ENCODE peak calls at places on chromosomes 3 and 15, in ten cellular contexts. S is right cardiac atrium; W is uterus; T is CD4-positive, alpha-beta memory T cell; Q is Peyer's patch; J is heart left ventricle; R is OCI-LY7; A is tibial artery; V is neuronal stem cell; L is ovary. K is an unnamed sample.

GRCh38 chr3:34783881-34784280 is 855.4 kb upstream of the ARPP21 start:
- DNase-seq in S (no peak), W (no peak), T (no peak), Q (no peak), J (no peak), R (no peak), A (no peak), V (no peak), L (no peak), K (no peak)

GRCh38 chr3:40073310-40074007 is 236.0 kb upstream of the EIF1B start:
- DNase-seq in S (no peak), W (no peak), T (no peak), Q (no peak), J (no peak), R (no peak), A (no peak), V (no peak), L (no peak), K (no peak)

GRCh38 chr3:71341721-71342120 is 241.8 kb downstream of the FOXP1 start:
- DNase-seq in S (no peak), W (no peak), T (no peak), Q (no peak), J (no peak), R (no peak), A (no peak), V (no peak), L (no peak), K (no peak)

GRCh38 chr15:40235201-40235890 is 3.5 kb upstream of the PAK6 start:
- DNase-seq in S (no peak), W (no peak), T (no peak), Q (peak; percentile 41), J (no peak), R (peak; percentile 14), A (no peak), V (no peak), L (no peak), K (no peak)

GRCh38 chr3:186002884-186003472 is 65.2 kb upstream of the TRA2B start:
- DNase-seq in S (no peak), W (no peak), T (no peak), Q (no peak), J (no peak), R (peak; percentile 29), A (no peak), V (no peak), L (no peak), K (no peak)

GRCh38 chr3:181581651-181582050 is 130.1 kb upstream of the SOX2 start:
- DNase-seq in S (no peak), W (no peak), T (no peak), Q (no peak), J (no peak), R (no peak), A (no peak), V (no peak), L (no peak), K (no peak)

GRCh38 chr3:37506968-37507535 is 332.7 kb upstream of the LRRFIP2 start:
- DNase-seq in S (no peak), W (no peak), T (no peak), Q (no peak), J (no peak), R (no peak), A (no peak), V (no peak), L (no peak), K (no peak)

GRCh38 chr3:17257269-17257668 is 372.5 kb downstream of the PLCL2 start:
- DNase-seq in S (no peak), W (no peak), T (no peak), Q (no peak), J (no peak), R (no peak), A (no peak), V (no peak), L (no peak), K (no peak)

GRCh38 chr3:37671000-37671483 is 190.6 kb upstream of the CTDSPL start:
- DNase-seq in S (peak; percentile 51), W (no peak), T (no peak), Q (no peak), J (no peak), R (no peak), A (no peak), V (no peak), L (no peak), K (no peak)

GRCh38 chr15:64979252-64979710 is 10.4 kb downstream of the SPG21 start:
- DNase-seq in S (no peak), W (no peak), T (no peak), Q (no peak), J (no peak), R (no peak), A (no peak), V (no peak), L (no peak), K (no peak)

GRCh38 chr3:48155122-48155521 is 33.1 kb downstream of the CDC25A start:
- DNase-seq in S (no peak), W (no peak), T (no peak), Q (no peak), J (no peak), R (peak; percentile 28), A (no peak), V (no peak), L (no peak), K (no peak)

GRCh38 chr15:37100109-37100873 is at the start of gene MEIS2:
- DNase-seq in S (peak; percentile 98), W (peak; percentile 98), T (peak; percentile 32), Q (peak; percentile 40), J (peak; percentile 95), R (peak; percentile 89), A (peak; percentile 92), V (peak; percentile 83), L (peak; percentile 95), K (peak; percentile 92)

GRCh38 chr3:58799271-58799670 is 132.7 kb upstream of the FAM3D start:
- DNase-seq in S (no peak), W (no peak), T (no peak), Q (no peak), J (no peak), R (no peak), A (no peak), V (no peak), L (no peak), K (no peak)

GRCh38 chr3:16869606-16870005 is 15.1 kb upstream of the PLCL2 start:
- DNase-seq in S (no peak), W (no peak), T (no peak), Q (no peak), J (no peak), R (no peak), A (no peak), V (no peak), L (no peak), K (no peak)

GRCh38 chr3:155282416-155283091 is 10.9 kb downstream of the STRIT1 start:
- DNase-seq in S (no peak), W (no peak), T (no peak), Q (no peak), J (no peak), R (no peak), A (no peak), V (no peak), L (no peak), K (no peak)

GRCh38 chr3:146256851-146257486 is 6.1 kb upstream of the PLSCR4 start:
- DNase-seq in S (no peak), W (no peak), T (no peak), Q (no peak), J (no peak), R (no peak), A (no peak), V (no peak), L (no peak), K (no peak)

GRCh38 chr15:84818221-84819131 is 1.3 kb downstream of the ALPK3 start:
- DNase-seq in S (no peak), W (no peak), T (peak; percentile 19), Q (no peak), J (peak; percentile 62), R (peak; percentile 11), A (peak; percentile 70), V (peak; percentile 31), L (no peak), K (no peak)
- H3K27ac ChIP-seq in S (peak overlapping the region; percentile 95), W (peak overlapping the region; percentile 48), T (no peak overlapping the region), Q (no peak overlapping the region), J (peak overlapping the region; percentile 97), R (no peak overlapping the region), A (peak overlapping the region; percentile 99), V (no peak overlapping the region), L (no peak overlapping the region), K (peak overlapping the region; percentile 63)

DNA sequence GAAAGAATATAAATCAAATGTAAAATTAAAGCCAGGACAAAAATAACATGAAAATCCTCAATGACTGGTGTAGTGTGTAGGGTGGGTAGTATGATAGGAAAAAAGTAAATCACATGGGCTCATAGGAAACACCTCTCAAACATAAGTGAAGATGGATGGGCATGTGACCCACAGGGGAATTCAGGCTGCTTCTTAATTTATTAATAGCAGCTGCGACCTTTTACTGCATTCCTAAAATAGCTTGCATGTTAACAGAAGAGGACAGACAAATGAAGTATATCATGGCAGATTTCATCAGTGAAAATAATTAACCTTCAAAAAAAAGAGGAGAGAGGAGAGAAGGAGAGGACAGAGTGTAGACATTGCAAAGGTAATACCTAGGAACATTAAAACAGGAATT is 132.8 kb downstream of the KCNMB2 start:
- DNase-seq in S (no peak), W (no peak), T (no peak), Q (no peak), J (no peak), R (no peak), A (no peak), V (no peak), L (no peak), K (no peak)
- H3K9me3 ChIP-seq in S (no peaks in the 10 kb centered on the region), W (no peaks in the 10 kb centered on the region), T (no peaks in the 10 kb centered on the region), Q (no peaks in the 10 kb centered on the region), J (no peaks in the 10 kb centered on the region), R (no peaks in the 10 kb centered on the region), A (no peaks in the 10 kb centered on the region), V (no peaks in the 10 kb centered on the region), L (no peaks in the 10 kb centered on the region), K (no peaks in the 10 kb centered on the region)

DNA sequence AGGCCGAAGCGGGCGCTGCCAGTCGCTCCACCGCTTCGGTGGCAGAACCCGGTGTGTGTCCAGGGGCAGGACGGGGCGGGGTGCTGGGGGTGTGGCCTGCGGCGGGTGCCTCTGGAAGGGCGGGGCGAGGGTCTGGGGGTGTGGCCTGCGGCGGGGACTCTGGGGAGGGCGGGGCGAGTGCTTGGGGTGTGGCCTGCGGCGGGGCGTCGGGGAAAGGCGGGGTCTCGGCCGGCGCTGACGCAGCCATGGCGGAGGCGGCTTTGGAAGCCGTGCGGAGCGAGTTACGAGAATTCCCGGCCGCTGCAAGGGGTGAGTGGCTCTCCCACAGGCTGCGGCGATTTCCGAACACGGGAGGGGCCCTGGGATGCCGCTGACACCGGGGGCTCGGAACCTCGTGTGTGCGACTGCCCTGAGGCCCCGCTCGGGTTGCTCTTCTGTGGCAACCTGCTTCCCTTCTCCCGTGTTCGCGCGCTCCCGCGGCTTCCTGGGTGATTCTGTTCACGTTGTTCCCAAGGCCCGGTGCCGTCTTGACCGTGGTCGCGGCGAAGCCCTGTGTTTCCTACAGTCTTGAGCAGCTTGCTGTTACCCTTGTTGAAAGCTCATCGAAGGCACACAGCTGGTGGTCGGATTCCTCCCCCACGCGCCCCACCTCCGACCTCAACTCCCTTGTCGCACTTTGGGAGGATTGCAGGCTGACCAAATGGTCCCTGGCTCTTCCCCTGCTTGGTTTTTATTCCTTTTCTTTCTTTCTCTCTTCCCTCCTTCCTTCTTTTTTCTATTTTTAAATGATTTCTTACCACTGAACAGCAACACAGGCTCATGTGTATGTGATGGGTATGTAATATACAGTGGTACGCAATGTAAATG is at the start of gene JMJD7:
- DNase-seq in S (peak; percentile 97), W (peak; percentile 93), T (peak; percentile 89), Q (peak; percentile 95), J (peak; percentile 97), R (peak; percentile 89), A (peak; percentile 93), V (peak; percentile 85), L (peak; percentile 98), K (peak; percentile 97)
- H3K4me3 ChIP-seq in S (peak within 1 kb of the TSS; percentile 72), W (peak within 1 kb of the TSS; percentile 72), T (peak within 1 kb of the TSS; percentile 94), Q (peak within 1 kb of the TSS; percentile 83), J (peak within 1 kb of the TSS; percentile 88), R (peak within 1 kb of the TSS; percentile 84), A (peak within 1 kb of the TSS; percentile 62), V (peak within 1 kb of the TSS; percentile 94), L (peak within 1 kb of the TSS; percentile 85), K (peak within 1 kb of the TSS; percentile 90)

GRCh38 chr3:150745832-150746231 is 17.1 kb downstream of the SIAH2 start:
- DNase-seq in S (no peak), W (no peak), T (no peak), Q (no peak), J (no peak), R (no peak), A (no peak), V (no peak), L (no peak), K (no peak)
- H3K27ac ChIP-seq in S (no peak overlapping the region), W (peak overlapping the region; percentile 78), T (no peak overlapping the region), Q (no peak overlapping the region), J (no peak overlapping the region), R (no peak overlapping the region), A (no peak overlapping the region), V (no peak overlapping the region), L (no peak overlapping the region), K (no peak overlapping the region)